ENCODE peak calls at places on chromosomes 16 and 17, in seven cellular contexts. One of them, this sample, is unnamed.

GRCh38 chr17:48335858-48336500 is 94.0 kb downstream of the SKAP1 start:
- DNase-seq in IMR-90: peak; percentile 71
- DNase-seq in HFFc6: peak; percentile 38
- DNase-seq in NCI-H510A treated with DMSO at 0.1 percent for 48 hours: peak; percentile 100
- DNase-seq in fibroblast of the aortic adventitia: peak; percentile 83
- DNase-seq in endothelial cell: no peak
- DNase-seq in activated T-helper 1 cell treated with anti-CD3 and anti-CD28 coated beads, Interleukin-12 subunit alpha, Interleukin-12 subunit beta, Interleukin-2, Interleukin-4 antibody, amounts not matched to agents 30 ng/mL and 10 ng/mL and 1 ng/mL, durations not matched to agents 14 hours and 24 hours and 36 hours: no peak
- DNase-seq in this sample: peak; percentile 38

GRCh38 chr17:32786169-32786568 is 90.8 kb downstream of the MYO1D start:
- DNase-seq in IMR-90: no peak
- DNase-seq in HFFc6: no peak
- DNase-seq in NCI-H510A treated with DMSO at 0.1 percent for 48 hours: no peak
- DNase-seq in fibroblast of the aortic adventitia: no peak
- DNase-seq in endothelial cell: no peak
- DNase-seq in activated T-helper 1 cell treated with anti-CD3 and anti-CD28 coated beads, Interleukin-12 subunit alpha, Interleukin-12 subunit beta, Interleukin-2, Interleukin-4 antibody, amounts not matched to agents 30 ng/mL and 10 ng/mL and 1 ng/mL, durations not matched to agents 14 hours and 24 hours and 36 hours: no peak
- DNase-seq in this sample: no peak

GRCh38 chr17:34998205-34998604 is 17.9 kb downstream of the LIG3 start:
- DNase-seq in IMR-90: peak; percentile 70
- DNase-seq in HFFc6: peak; percentile 52
- DNase-seq in NCI-H510A treated with DMSO at 0.1 percent for 48 hours: peak; percentile 50
- DNase-seq in fibroblast of the aortic adventitia: peak; percentile 66
- DNase-seq in endothelial cell: peak; percentile 79
- DNase-seq in activated T-helper 1 cell treated with anti-CD3 and anti-CD28 coated beads, Interleukin-12 subunit alpha, Interleukin-12 subunit beta, Interleukin-2, Interleukin-4 antibody, amounts not matched to agents 30 ng/mL and 10 ng/mL and 1 ng/mL, durations not matched to agents 14 hours and 24 hours and 36 hours: peak; percentile 77
- DNase-seq in this sample: no peak

GRCh38 chr17:28896491-28896883 is 1.0 kb downstream of the FLOT2 start:
- DNase-seq in IMR-90: no peak
- DNase-seq in HFFc6: no peak
- DNase-seq in NCI-H510A treated with DMSO at 0.1 percent for 48 hours: peak; percentile 51
- DNase-seq in fibroblast of the aortic adventitia: peak; percentile 27
- DNase-seq in endothelial cell: no peak
- DNase-seq in activated T-helper 1 cell treated with anti-CD3 and anti-CD28 coated beads, Interleukin-12 subunit alpha, Interleukin-12 subunit beta, Interleukin-2, Interleukin-4 antibody, amounts not matched to agents 30 ng/mL and 10 ng/mL and 1 ng/mL, durations not matched to agents 14 hours and 24 hours and 36 hours: no peak
- DNase-seq in this sample: no peak

GRCh38 chr17:76791053-76791980 is 53.4 kb downstream of the MFSD11 start:
- DNase-seq in IMR-90: peak; percentile 38
- DNase-seq in HFFc6: no peak
- DNase-seq in NCI-H510A treated with DMSO at 0.1 percent for 48 hours: no peak
- DNase-seq in fibroblast of the aortic adventitia: peak; percentile 46
- DNase-seq in endothelial cell: no peak
- DNase-seq in activated T-helper 1 cell treated with anti-CD3 and anti-CD28 coated beads, Interleukin-12 subunit alpha, Interleukin-12 subunit beta, Interleukin-2, Interleukin-4 antibody, amounts not matched to agents 30 ng/mL and 10 ng/mL and 1 ng/mL, durations not matched to agents 14 hours and 24 hours and 36 hours: peak; percentile 51
- DNase-seq in this sample: no peak

GRCh38 chr17:43772877-43773648 is 5.7 kb downstream of the DUSP3 start:
- DNase-seq in IMR-90: no peak
- DNase-seq in HFFc6: no peak
- DNase-seq in NCI-H510A treated with DMSO at 0.1 percent for 48 hours: no peak
- DNase-seq in fibroblast of the aortic adventitia: peak; percentile 47
- DNase-seq in endothelial cell: no peak
- DNase-seq in activated T-helper 1 cell treated with anti-CD3 and anti-CD28 coated beads, Interleukin-12 subunit alpha, Interleukin-12 subunit beta, Interleukin-2, Interleukin-4 antibody, amounts not matched to agents 30 ng/mL and 10 ng/mL and 1 ng/mL, durations not matched to agents 14 hours and 24 hours and 36 hours: no peak
- DNase-seq in this sample: no peak

GRCh38 chr16:84638195-84638806 is 10.0 kb upstream of the KLHL36 start:
- DNase-seq in IMR-90: no peak
- DNase-seq in HFFc6: no peak
- DNase-seq in NCI-H510A treated with DMSO at 0.1 percent for 48 hours: no peak
- DNase-seq in fibroblast of the aortic adventitia: no peak
- DNase-seq in endothelial cell: no peak
- DNase-seq in activated T-helper 1 cell treated with anti-CD3 and anti-CD28 coated beads, Interleukin-12 subunit alpha, Interleukin-12 subunit beta, Interleukin-2, Interleukin-4 antibody, amounts not matched to agents 30 ng/mL and 10 ng/mL and 1 ng/mL, durations not matched to agents 14 hours and 24 hours and 36 hours: no peak
- DNase-seq in this sample: no peak

GRCh38 chr17:82429824-82430223 is 11.4 kb upstream of the OGFOD3 start:
- DNase-seq in IMR-90: no peak
- DNase-seq in HFFc6: no peak
- DNase-seq in NCI-H510A treated with DMSO at 0.1 percent for 48 hours: no peak
- DNase-seq in fibroblast of the aortic adventitia: no peak
- DNase-seq in endothelial cell: no peak
- DNase-seq in activated T-helper 1 cell treated with anti-CD3 and anti-CD28 coated beads, Interleukin-12 subunit alpha, Interleukin-12 subunit beta, Interleukin-2, Interleukin-4 antibody, amounts not matched to agents 30 ng/mL and 10 ng/mL and 1 ng/mL, durations not matched to agents 14 hours and 24 hours and 36 hours: no peak
- DNase-seq in this sample: no peak

This sample was measured in NT2/D1.